ENCODE peak calls at places on chromosomes 7 and 10, in four cellular contexts. B is NCI-H187, Z is left lung, T is HuH-7.5. V is an unnamed sample.

GRCh38 chr7:133859871-133860427 is 267.2 kb upstream of the LRGUK start:
- DNase-seq in Z (no peak), T (no peak), B (peak; percentile 62), V (no peak)

GRCh38 chr10:114957673-114958072 is 19.7 kb downstream of the TRUB1 start:
- DNase-seq in T (no peak), Z (no peak), B (no peak), V (no peak)

GRCh38 chr7:47474937-47475879 is 106.7 kb downstream of the TNS3 start:
- DNase-seq in Z (peak; percentile 94), B (no peak), T (peak; percentile 95), V (peak; percentile 96)

GRCh38 chr7:137846588-137847417 is at the start of gene DGKI:
- DNase-seq in Z (no peak), B (no peak), T (no peak), V (no peak)

GRCh38 chr10:71396714-71397339 is at the start of gene CDH23:
- DNase-seq in B (no peak), Z (no peak), T (peak; percentile 36), V (no peak)

GRCh38 chr7:15864260-15864991 is 177.9 kb upstream of the MEOX2 start:
- DNase-seq in T (no peak), Z (no peak), B (no peak), V (no peak)

GRCh38 chr7:96167424-96167823 is 154.5 kb downstream of the SLC25A13 start:
- DNase-seq in Z (no peak), B (no peak), T (no peak), V (no peak)

GRCh38 chr7:138008588-138009349 is 6.9 kb upstream of the CREB3L2 start:
- DNase-seq in T (peak; percentile 23), Z (no peak), B (peak; percentile 39), V (peak; percentile 75)

GRCh38 chr10:102853944-102854694 is at the start of gene BORCS7:
- DNase-seq in Z (peak; percentile 96), B (peak; percentile 88), T (peak; percentile 65), V (peak; percentile 97)

GRCh38 chr7:80636709-80637108 is 1.7 kb upstream of the CD36 start:
- DNase-seq in B (no peak), Z (no peak), T (no peak), V (no peak)

GRCh38 chr7:94431620-94432295 is 37.1 kb downstream of the COL1A2 start:
- DNase-seq in Z (no peak), B (no peak), T (no peak), V (peak; percentile 79)

GRCh38 chr7:42580061-42580460 is 331.8 kb downstream of the C7orf25 start:
- DNase-seq in T (no peak), Z (no peak), B (no peak), V (no peak)